ENCODE peak calls at places on chromosomes 1 and 21, in six cellular contexts. One of them, this sample, is unnamed.

GRCh38 chr1:159929155-159930051 is 4.1 kb upstream of the TAGLN2 start:
- DNase-seq in CD8-positive, alpha-beta T cell: no peak
- DNase-seq in progenitor cell of endocrine pancreas: no peak
- DNase-seq in AG04450: no peak
- DNase-seq in HL-60: no peak
- DNase-seq in IMR-90: no peak
- DNase-seq in this sample: no peak

GRCh38 chr1:214004014-214004413 is 16.2 kb downstream of the PROX1 start:
- DNase-seq in HL-60: no peak
- DNase-seq in IMR-90: no peak
- DNase-seq in AG04450: no peak
- DNase-seq in CD8-positive, alpha-beta T cell: no peak
- DNase-seq in progenitor cell of endocrine pancreas: no peak
- DNase-seq in this sample: no peak

GRCh38 chr1:185595835-185596667 is 138.1 kb upstream of the HMCN1 start:
- DNase-seq in HL-60: no peak
- DNase-seq in progenitor cell of endocrine pancreas: peak; percentile 20
- DNase-seq in CD8-positive, alpha-beta T cell: peak; percentile 62
- DNase-seq in IMR-90: peak; percentile 56
- DNase-seq in AG04450: peak; percentile 6
- DNase-seq in this sample: peak; percentile 56

GRCh38 chr1:116458695-116459094 is 85.7 kb downstream of the ATP1A1 start:
- DNase-seq in progenitor cell of endocrine pancreas: no peak
- DNase-seq in AG04450: no peak
- DNase-seq in IMR-90: no peak
- DNase-seq in CD8-positive, alpha-beta T cell: no peak
- DNase-seq in HL-60: no peak
- DNase-seq in this sample: no peak

GRCh38 chr1:29343476-29343875 is 107.2 kb downstream of the PTPRU start:
- DNase-seq in HL-60: no peak
- DNase-seq in progenitor cell of endocrine pancreas: no peak
- DNase-seq in CD8-positive, alpha-beta T cell: no peak
- DNase-seq in IMR-90: no peak
- DNase-seq in AG04450: no peak
- DNase-seq in this sample: no peak

GRCh38 chr1:173134800-173135199 is 72.3 kb downstream of the TNFSF4 start:
- DNase-seq in HL-60: no peak
- DNase-seq in CD8-positive, alpha-beta T cell: no peak
- DNase-seq in AG04450: no peak
- DNase-seq in IMR-90: peak; percentile 12
- DNase-seq in progenitor cell of endocrine pancreas: no peak
- DNase-seq in this sample: no peak

GRCh38 chr1:176879784-176880620 is 284.5 kb downstream of the ASTN1 start:
- DNase-seq in CD8-positive, alpha-beta T cell: no peak
- DNase-seq in AG04450: no peak
- DNase-seq in progenitor cell of endocrine pancreas: no peak
- DNase-seq in HL-60: no peak
- DNase-seq in IMR-90: no peak
- DNase-seq in this sample: no peak

GRCh38 chr1:236890152-236891056 is 95.3 kb downstream of the MTR start:
- DNase-seq in CD8-positive, alpha-beta T cell: no peak
- DNase-seq in HL-60: no peak
- DNase-seq in progenitor cell of endocrine pancreas: no peak
- DNase-seq in AG04450: no peak
- DNase-seq in IMR-90: no peak
- DNase-seq in this sample: no peak

GRCh38 chr1:46057781-46058180 is 74.6 kb downstream of the PIK3R3 start:
- DNase-seq in HL-60: no peak
- DNase-seq in IMR-90: no peak
- DNase-seq in AG04450: no peak
- DNase-seq in CD8-positive, alpha-beta T cell: no peak
- DNase-seq in progenitor cell of endocrine pancreas: no peak
- DNase-seq in this sample: no peak

GRCh38 chr1:114176366-114176765 is 22.7 kb upstream of the SYT6 start:
- DNase-seq in HL-60: no peak
- DNase-seq in IMR-90: no peak
- DNase-seq in AG04450: no peak
- DNase-seq in CD8-positive, alpha-beta T cell: no peak
- DNase-seq in progenitor cell of endocrine pancreas: no peak
- DNase-seq in this sample: no peak

GRCh38 chr1:20439282-20439681 is 46.7 kb downstream of the CAMK2N1 start:
- DNase-seq in IMR-90: peak; percentile 55
- DNase-seq in HL-60: no peak
- DNase-seq in progenitor cell of endocrine pancreas: no peak
- DNase-seq in CD8-positive, alpha-beta T cell: no peak
- DNase-seq in AG04450: no peak
- DNase-seq in this sample: peak; percentile 28

GRCh38 chr1:94666797-94667196 is 125.2 kb upstream of the F3 start:
- DNase-seq in IMR-90: no peak
- DNase-seq in HL-60: no peak
- DNase-seq in AG04450: no peak
- DNase-seq in progenitor cell of endocrine pancreas: no peak
- DNase-seq in CD8-positive, alpha-beta T cell: no peak
- DNase-seq in this sample: no peak

GRCh38 chr1:156657971-156658319 is 16.0 kb downstream of the BCAN start:
- DNase-seq in CD8-positive, alpha-beta T cell: no peak
- DNase-seq in IMR-90: no peak
- DNase-seq in AG04450: no peak
- DNase-seq in progenitor cell of endocrine pancreas: no peak
- DNase-seq in HL-60: no peak
- DNase-seq in this sample: no peak

GRCh38 chr21:32597205-32597604 is 11.9 kb upstream of the TCP10L start:
- DNase-seq in IMR-90: peak; percentile 95
- DNase-seq in HL-60: no peak
- DNase-seq in progenitor cell of endocrine pancreas: no peak
- DNase-seq in CD8-positive, alpha-beta T cell: no peak
- DNase-seq in AG04450: peak; percentile 47
- DNase-seq in this sample: no peak

GRCh38 chr1:155909894-155910293 is 1.3 kb downstream of the RIT1 start:
- DNase-seq in HL-60: peak; percentile 69
- DNase-seq in CD8-positive, alpha-beta T cell: no peak
- DNase-seq in IMR-90: peak; percentile 65
- DNase-seq in progenitor cell of endocrine pancreas: no peak
- DNase-seq in AG04450: no peak
- DNase-seq in this sample: no peak

GRCh38 chr1:221045842-221046831 is 166.9 kb downstream of the HLX start:
- DNase-seq in HL-60: peak; percentile 62
- DNase-seq in IMR-90: peak; percentile 38
- DNase-seq in progenitor cell of endocrine pancreas: no peak
- DNase-seq in AG04450: no peak
- DNase-seq in CD8-positive, alpha-beta T cell: no peak
- DNase-seq in this sample: no peak

GRCh38 chr1:46506470-46507219 is 17.0 kb downstream of the DMBX1 start:
- DNase-seq in CD8-positive, alpha-beta T cell: no peak
- DNase-seq in IMR-90: no peak
- DNase-seq in progenitor cell of endocrine pancreas: no peak
- DNase-seq in AG04450: no peak
- DNase-seq in HL-60: no peak
- DNase-seq in this sample: no peak

GRCh38 chr1:171188388-171189266 is 3.5 kb downstream of the FMO2 start:
- DNase-seq in CD8-positive, alpha-beta T cell: peak; percentile 33
- DNase-seq in AG04450: peak; percentile 20
- DNase-seq in IMR-90: peak; percentile 65
- DNase-seq in HL-60: peak; percentile 22
- DNase-seq in progenitor cell of endocrine pancreas: no peak
- DNase-seq in this sample: peak; percentile 9

GRCh38 chr1:195376190-195376589 is 1232.0 kb downstream of the KCNT2 start:
- DNase-seq in AG04450: no peak
- DNase-seq in progenitor cell of endocrine pancreas: no peak
- DNase-seq in HL-60: no peak
- DNase-seq in CD8-positive, alpha-beta T cell: no peak
- DNase-seq in IMR-90: peak; percentile 1
- DNase-seq in this sample: no peak

GRCh38 chr1:29453502-29454240 is 217.3 kb downstream of the PTPRU start:
- DNase-seq in CD8-positive, alpha-beta T cell: no peak
- DNase-seq in HL-60: peak; percentile 2
- DNase-seq in AG04450: peak; percentile 21
- DNase-seq in progenitor cell of endocrine pancreas: no peak
- DNase-seq in IMR-90: peak; percentile 53
- DNase-seq in this sample: no peak

GRCh38 chr1:114340906-114341698 is 169.9 kb downstream of the TRIM33 start:
- DNase-seq in progenitor cell of endocrine pancreas: no peak
- DNase-seq in HL-60: no peak
- DNase-seq in AG04450: no peak
- DNase-seq in CD8-positive, alpha-beta T cell: peak; percentile 47
- DNase-seq in IMR-90: no peak
- DNase-seq in this sample: no peak

GRCh38 chr21:41954654-41955499 is 1.1 kb upstream of the C2CD2 start:
- DNase-seq in CD8-positive, alpha-beta T cell: no peak
- DNase-seq in HL-60: no peak
- DNase-seq in AG04450: no peak
- DNase-seq in progenitor cell of endocrine pancreas: no peak
- DNase-seq in IMR-90: no peak
- DNase-seq in this sample: no peak

GRCh38 chr1:115408489-115409002 is 70.5 kb upstream of the NGF start:
- DNase-seq in CD8-positive, alpha-beta T cell: no peak
- DNase-seq in HL-60: no peak
- DNase-seq in AG04450: no peak
- DNase-seq in progenitor cell of endocrine pancreas: no peak
- DNase-seq in IMR-90: no peak
- DNase-seq in this sample: no peak

GRCh38 chr1:77027916-77028315 is 160.6 kb downstream of the ST6GALNAC5 start:
- DNase-seq in HL-60: no peak
- DNase-seq in progenitor cell of endocrine pancreas: no peak
- DNase-seq in AG04450: no peak
- DNase-seq in IMR-90: no peak
- DNase-seq in CD8-positive, alpha-beta T cell: no peak
- DNase-seq in this sample: no peak

GRCh38 chr21:32329776-32330175 is 31.1 kb downstream of the MRAP start:
- DNase-seq in HL-60: no peak
- DNase-seq in IMR-90: peak; percentile 62
- DNase-seq in AG04450: no peak
- DNase-seq in CD8-positive, alpha-beta T cell: no peak
- DNase-seq in progenitor cell of endocrine pancreas: no peak
- DNase-seq in this sample: no peak

GRCh38 chr1:87052986-87053385 is 138.6 kb downstream of the HS2ST1 start:
- DNase-seq in HL-60: no peak
- DNase-seq in CD8-positive, alpha-beta T cell: no peak
- DNase-seq in AG04450: no peak
- DNase-seq in progenitor cell of endocrine pancreas: no peak
- DNase-seq in IMR-90: no peak
- DNase-seq in this sample: no peak

GRCh38 chr1:224245188-224245587 is 62.1 kb downstream of the DEGS1 start:
- DNase-seq in CD8-positive, alpha-beta T cell: peak; percentile 5
- DNase-seq in IMR-90: peak; percentile 55
- DNase-seq in AG04450: no peak
- DNase-seq in HL-60: peak; percentile 77
- DNase-seq in progenitor cell of endocrine pancreas: no peak
- DNase-seq in this sample: no peak

GRCh38 chr1:52856026-52856425 is 13.5 kb downstream of the ZYG11A start:
- DNase-seq in progenitor cell of endocrine pancreas: no peak
- DNase-seq in HL-60: no peak
- DNase-seq in IMR-90: no peak
- DNase-seq in CD8-positive, alpha-beta T cell: no peak
- DNase-seq in AG04450: no peak
- DNase-seq in this sample: no peak

GRCh38 chr1:111448482-111448917 is 556 bp downstream of the WDR77 start:
- DNase-seq in AG04450: no peak
- DNase-seq in CD8-positive, alpha-beta T cell: no peak
- DNase-seq in HL-60: no peak
- DNase-seq in progenitor cell of endocrine pancreas: no peak
- DNase-seq in IMR-90: peak; percentile 12
- DNase-seq in this sample: no peak

GRCh38 chr1:84892657-84893618 is at the start of gene LPAR3:
- DNase-seq in CD8-positive, alpha-beta T cell: peak; percentile 39
- DNase-seq in AG04450: no peak
- DNase-seq in IMR-90: no peak
- DNase-seq in HL-60: no peak
- DNase-seq in progenitor cell of endocrine pancreas: peak; percentile 44
- DNase-seq in this sample: peak; percentile 80
- TF ChIP-seq CTCF in CD8-positive, alpha-beta T cell: no peak
- TF ChIP-seq CTCF in AG04450: no peak
- TF ChIP-seq CTCF in IMR-90: no peak
- TF ChIP-seq CTCF in HL-60: no peak
- TF ChIP-seq CTCF in progenitor cell of endocrine pancreas: no peak
- TF ChIP-seq CTCF in this sample: no peak

DNA sequence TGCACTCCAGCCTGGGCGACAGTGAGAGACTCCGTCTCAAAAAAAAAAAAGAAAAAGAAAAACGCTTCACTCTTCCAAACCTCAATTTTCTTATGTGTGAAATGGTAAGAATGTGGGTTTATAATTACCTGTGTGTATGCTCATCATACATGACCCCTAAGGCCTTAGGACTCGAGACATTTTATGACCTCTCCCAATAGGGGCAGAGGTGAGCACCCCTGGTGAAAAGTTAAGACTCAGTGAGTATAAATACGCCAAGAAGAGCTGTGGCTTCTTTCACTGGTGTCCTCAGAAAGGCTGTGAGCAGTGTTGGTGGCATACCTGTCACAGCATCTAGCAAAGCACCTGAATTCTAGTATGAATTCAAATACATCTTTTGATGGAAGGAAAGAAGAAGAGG is 7.8 kb upstream of the FCMR start:
- DNase-seq in progenitor cell of endocrine pancreas: no peak
- DNase-seq in IMR-90: no peak
- DNase-seq in CD8-positive, alpha-beta T cell: no peak
- DNase-seq in HL-60: no peak
- DNase-seq in AG04450: no peak
- DNase-seq in this sample: no peak
- TF ChIP-seq CTCF in progenitor cell of endocrine pancreas: no peak
- TF ChIP-seq CTCF in IMR-90: no peak
- TF ChIP-seq CTCF in CD8-positive, alpha-beta T cell: no peak
- TF ChIP-seq CTCF in HL-60: no peak
- TF ChIP-seq CTCF in AG04450: no peak
- TF ChIP-seq CTCF in this sample: no peak

GRCh38 chr1:26848947-26849774 is 13.8 kb upstream of the SFN start:
- DNase-seq in CD8-positive, alpha-beta T cell: no peak
- DNase-seq in AG04450: no peak
- DNase-seq in progenitor cell of endocrine pancreas: no peak
- DNase-seq in IMR-90: peak; percentile 90
- DNase-seq in HL-60: no peak
- DNase-seq in this sample: no peak
- TF ChIP-seq CTCF in CD8-positive, alpha-beta T cell: no peak
- TF ChIP-seq CTCF in AG04450: no peak
- TF ChIP-seq CTCF in progenitor cell of endocrine pancreas: no peak
- TF ChIP-seq CTCF in IMR-90: peak; percentile 1
- TF ChIP-seq CTCF in HL-60: no peak
- TF ChIP-seq CTCF in this sample: no peak

GRCh38 chr1:83900530-83900929 is 98.4 kb downstream of the TTLL7 start:
- DNase-seq in IMR-90: peak; percentile 53
- DNase-seq in HL-60: no peak
- DNase-seq in AG04450: no peak
- DNase-seq in CD8-positive, alpha-beta T cell: no peak
- DNase-seq in progenitor cell of endocrine pancreas: no peak
- DNase-seq in this sample: no peak

GRCh38 chr1:83909687-83910086 is 89.2 kb downstream of the TTLL7 start:
- DNase-seq in HL-60: no peak
- DNase-seq in IMR-90: peak; percentile 32
- DNase-seq in CD8-positive, alpha-beta T cell: no peak
- DNase-seq in AG04450: no peak
- DNase-seq in progenitor cell of endocrine pancreas: no peak
- DNase-seq in this sample: no peak

GRCh38 chr1:83910461-83910860 is 88.5 kb downstream of the TTLL7 start:
- DNase-seq in HL-60: no peak
- DNase-seq in progenitor cell of endocrine pancreas: no peak
- DNase-seq in CD8-positive, alpha-beta T cell: no peak
- DNase-seq in AG04450: no peak
- DNase-seq in IMR-90: peak; percentile 27
- DNase-seq in this sample: no peak

GRCh38 chr1:83901547-83902155 is 97.3 kb downstream of the TTLL7 start:
- DNase-seq in IMR-90: peak; percentile 93
- DNase-seq in progenitor cell of endocrine pancreas: no peak
- DNase-seq in HL-60: no peak
- DNase-seq in CD8-positive, alpha-beta T cell: no peak
- DNase-seq in AG04450: peak; percentile 43
- DNase-seq in this sample: no peak

GRCh38 chr1:83905315-83905907 is 93.5 kb downstream of the TTLL7 start:
- DNase-seq in AG04450: no peak
- DNase-seq in progenitor cell of endocrine pancreas: no peak
- DNase-seq in IMR-90: peak; percentile 22
- DNase-seq in CD8-positive, alpha-beta T cell: peak; percentile 7
- DNase-seq in HL-60: no peak
- DNase-seq in this sample: peak; percentile 4
- TF ChIP-seq CTCF in AG04450: peak; percentile 75
- TF ChIP-seq CTCF in progenitor cell of endocrine pancreas: peak; percentile 86
- TF ChIP-seq CTCF in IMR-90: peak; percentile 60
- TF ChIP-seq CTCF in CD8-positive, alpha-beta T cell: peak; percentile 79
- TF ChIP-seq CTCF in HL-60: peak; percentile 26
- TF ChIP-seq CTCF in this sample: peak; percentile 79

This sample was measured in nephron progenitor cell.